ENCODE peak calls at places on chromosome 3, in four cellular contexts. G is heart left ventricle, M is DND-41, L is lower lobe of right lung. Y is an unnamed sample.

GRCh38 chr3:66138336-66139234 is 82.2 kb upstream of the SLC25A26 start:
- DNase-seq in G (peak; percentile 63), M (peak; percentile 15), L (no peak), Y (peak; percentile 77)

GRCh38 chr3:127693336-127693843 is 20.6 kb downstream of the ABTB1 start:
- DNase-seq in G (peak; percentile 13), M (no peak), L (peak; percentile 18), Y (no peak)

GRCh38 chr3:150349314-150350097 is 58.6 kb upstream of the TSC22D2 start:
- DNase-seq in G (peak; percentile 82), M (no peak), L (peak; percentile 68), Y (no peak)

GRCh38 chr3:43477600-43477999 is 144.2 kb downstream of the ANO10 start:
- DNase-seq in G (peak; percentile 61), M (no peak), L (peak; percentile 50), Y (no peak)

GRCh38 chr3:122777077-122777476 is 16.6 kb downstream of the HSPBAP1 start:
- DNase-seq in G (no peak), M (no peak), L (no peak), Y (no peak)

GRCh38 chr3:79515072-79515471 is 252.7 kb downstream of the ROBO1 start:
- DNase-seq in G (no peak), M (no peak), L (no peak), Y (no peak)

GRCh38 chr3:156218353-156218744 is 98.0 kb downstream of the KCNAB1 start:
- DNase-seq in G (no peak), M (no peak), L (no peak), Y (peak; percentile 88)

GRCh38 chr3:185981621-185982020 is 43.8 kb upstream of the TRA2B start:
- DNase-seq in G (no peak), M (no peak), L (no peak), Y (no peak)

GRCh38 chr3:191869738-191870418 is 408.9 kb downstream of the PYDC2 start:
- DNase-seq in G (no peak), M (no peak), L (no peak), Y (no peak)

GRCh38 chr3:193895409-193895808 is 240.5 kb upstream of the HES1 start:
- DNase-seq in G (no peak), M (no peak), L (no peak), Y (no peak)

GRCh38 chr3:31213869-31214486 is 318.7 kb upstream of the STT3B start:
- DNase-seq in G (no peak), M (peak; percentile 83), L (no peak), Y (no peak)

GRCh38 chr3:87867001-87867400 is 191.8 kb downstream of the CGGBP1 start:
- DNase-seq in G (no peak), M (no peak), L (no peak), Y (peak; percentile 13)

GRCh38 chr3:178823556-178824229 is 247.9 kb downstream of the ZMAT3 start:
- DNase-seq in G (no peak), M (no peak), L (no peak), Y (no peak)

GRCh38 chr3:98741121-98741716 is 21.9 kb upstream of the ST3GAL6 start:
- DNase-seq in G (no peak), M (no peak), L (no peak), Y (peak; percentile 21)

GRCh38 chr3:29453278-29453961 is 172.5 kb downstream of the RBMS3 start:
- DNase-seq in G (no peak), M (no peak), L (no peak), Y (peak; percentile 11)

GRCh38 chr3:100384735-100385134 is 16.2 kb downstream of the TOMM70 start:
- DNase-seq in G (no peak), M (no peak), L (no peak), Y (no peak)

GRCh38 chr3:67239362-67239761 is 241.3 kb downstream of the KBTBD8 start:
- DNase-seq in G (no peak), M (no peak), L (no peak), Y (no peak)

GRCh38 chr3:111831840-111832239 is 27.2 kb upstream of the PHLDB2 start:
- DNase-seq in G (no peak), M (peak; percentile 65), L (no peak), Y (no peak)

GRCh38 chr3:185421577-185422232 is 58.8 kb downstream of the MAP3K13 start:
- DNase-seq in G (no peak), M (no peak), L (no peak), Y (no peak)

GRCh38 chr3:178059124-178059523 is 477.1 kb upstream of the KCNMB2 start:
- DNase-seq in G (no peak), M (no peak), L (no peak), Y (peak; percentile 38)

GRCh38 chr3:185958626-185959025 is 20.8 kb upstream of the TRA2B start:
- DNase-seq in G (no peak), M (no peak), L (no peak), Y (no peak)

GRCh38 chr3:66023254-66023653 is 15.5 kb downstream of the MAGI1 start:
- DNase-seq in G (no peak), M (no peak), L (no peak), Y (no peak)

GRCh38 chr3:189563841-189564563 is 67.2 kb upstream of the TP63 start:
- DNase-seq in G (no peak), M (no peak), L (no peak), Y (peak; percentile 92)

GRCh38 chr3:123880998-123881561 is 3.1 kb downstream of the MYLK start:
- DNase-seq in G (no peak), M (no peak), L (no peak), Y (peak; percentile 50)

GRCh38 chr3:43247556-43248186 is 38.7 kb upstream of the SNRK start:
- DNase-seq in G (no peak), M (no peak), L (no peak), Y (no peak)

GRCh38 chr3:183966361-183966791 is 51.3 kb downstream of the ABCC5 start:
- DNase-seq in G (no peak), M (no peak), L (no peak), Y (no peak)

GRCh38 chr3:41532976-41533375 is 333.7 kb downstream of the CTNNB1 start:
- DNase-seq in G (no peak), M (no peak), L (no peak), Y (no peak)

GRCh38 chr3:144362126-144362525 is 390.5 kb downstream of the DIPK2A start:
- DNase-seq in G (no peak), M (no peak), L (no peak), Y (peak; percentile 21)

GRCh38 chr3:32450426-32450825 is 52.2 kb downstream of the CMTM6 start:
- DNase-seq in G (no peak), M (no peak), L (no peak), Y (no peak)

GRCh38 chr3:122299872-122300460 is 25.1 kb upstream of the CSTA start:
- DNase-seq in G (no peak), M (peak; percentile 62), L (no peak), Y (peak; percentile 55)

DNA sequence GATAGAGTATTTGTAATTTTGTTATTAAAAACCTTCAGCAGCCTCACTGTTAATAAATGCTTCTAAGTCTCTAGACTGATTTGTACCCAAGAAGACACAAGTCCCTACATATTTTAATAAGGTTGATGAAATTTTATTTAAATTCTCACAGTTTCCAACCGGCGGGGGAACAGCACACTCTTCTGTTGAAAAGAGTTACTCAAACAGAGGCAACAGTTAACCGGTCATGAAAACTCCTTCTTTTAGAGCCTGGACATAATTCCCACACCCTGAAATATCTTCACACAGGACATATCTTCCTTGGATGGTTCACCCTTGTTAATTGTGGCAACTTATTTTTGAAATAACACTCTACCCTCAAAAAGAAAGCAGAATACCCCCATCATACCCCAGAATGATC is 278.8 kb downstream of the FOXP1 start:
- DNase-seq in G (no peak), M (no peak), L (no peak), Y (no peak)
- TF ChIP-seq CTCF in G (peak; percentile 70), M (no peak), L (no peak), Y (no peak)

GRCh38 chr3:195004512-195005250 is 266.3 kb downstream of the XXYLT1 start:
- DNase-seq in G (no peak), M (no peak), L (no peak), Y (no peak)
- TF ChIP-seq CTCF in G (no peak), M (no peak), L (no peak), Y (no peak)

GRCh38 chr3:76044601-76045600 is 259.6 kb upstream of the ZNF717 start:
- DNase-seq in G (no peak), M (peak; percentile 23), L (no peak), Y (peak; percentile 47)
- TF ChIP-seq CTCF in G (peak; percentile 33), M (peak; percentile 62), L (peak; percentile 39), Y (peak; percentile 39)

GRCh38 chr3:14328422-14328821 is 74.0 kb upstream of the SLC6A6 start:
- DNase-seq in G (no peak), M (no peak), L (no peak), Y (no peak)
- TF ChIP-seq CTCF in G (no peak), M (no peak), L (no peak), Y (no peak)

GRCh38 chr3:15969874-15970640 is 172.3 kb upstream of the ANKRD28 start:
- DNase-seq in G (no peak), M (no peak), L (no peak), Y (no peak)
- TF ChIP-seq CTCF in G (no peak), M (no peak), L (no peak), Y (no peak)

DNA sequence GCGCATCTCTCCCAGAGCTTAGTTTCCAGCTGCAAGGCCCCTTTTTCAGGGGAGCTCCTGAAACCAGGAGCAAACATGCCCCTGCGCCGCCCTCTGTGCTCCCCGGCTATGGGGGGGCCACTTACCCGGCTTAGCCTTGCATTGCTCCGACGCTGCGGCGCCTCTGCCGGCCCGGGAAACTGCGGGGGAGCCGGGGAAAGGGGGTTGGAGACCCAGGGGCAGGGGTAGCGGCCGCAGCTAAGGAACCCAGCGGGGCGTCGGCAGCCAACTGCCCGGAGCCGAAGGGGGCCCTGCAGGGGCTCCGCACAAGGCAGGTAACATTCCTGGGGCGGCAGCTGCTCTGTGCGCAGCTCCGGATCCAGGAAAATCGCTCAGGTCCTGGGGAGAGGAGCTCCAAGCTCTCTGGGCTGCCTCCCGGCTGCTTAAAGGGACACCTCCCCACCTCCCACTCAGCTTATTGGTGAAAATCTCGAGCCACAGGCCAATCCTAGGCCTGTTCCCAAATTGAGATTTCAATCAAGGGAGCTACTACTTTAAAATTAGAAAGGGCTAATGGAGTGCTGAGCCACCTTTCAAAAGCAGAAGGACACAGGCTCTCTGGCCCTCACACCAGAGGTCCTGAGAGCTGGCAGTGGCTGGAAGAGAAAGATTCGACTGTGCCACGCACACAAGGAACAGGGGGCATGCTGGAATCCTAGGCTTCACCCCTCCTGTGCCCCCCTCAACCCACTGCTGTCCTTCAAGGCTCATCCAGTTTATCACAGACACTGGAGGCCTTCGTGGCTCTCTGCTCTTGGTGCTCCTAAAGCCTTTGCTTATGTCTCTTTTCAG is 42.7 kb upstream of the PRICKLE2 start:
- DNase-seq in G (peak; percentile 78), M (no peak), L (peak; percentile 54), Y (peak; percentile 75)
- TF ChIP-seq CTCF in G (no peak), M (no peak), L (no peak), Y (no peak)

DNA sequence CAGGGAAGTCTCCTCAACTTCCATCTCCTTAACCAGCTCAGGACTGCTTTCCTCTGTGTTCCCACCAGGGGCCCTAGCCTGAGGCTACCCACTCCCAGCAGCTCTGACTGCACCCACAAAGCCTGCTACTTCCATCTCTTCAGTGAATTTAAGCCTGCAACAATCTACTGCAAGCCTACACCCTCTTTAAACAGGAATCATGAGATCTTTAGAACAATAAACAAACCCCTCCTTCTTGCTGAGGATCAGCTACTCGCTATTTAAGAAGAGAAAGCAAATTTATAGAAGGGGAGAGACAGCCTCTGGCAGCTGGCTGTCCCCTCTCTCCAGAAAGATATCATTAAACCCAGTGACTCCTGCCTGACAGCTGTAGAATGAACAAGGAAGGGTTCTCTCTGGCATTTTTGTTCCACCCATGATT is 51.9 kb downstream of the ARHGAP31 start:
- DNase-seq in G (no peak), M (no peak), L (no peak), Y (no peak)
- TF ChIP-seq CTCF in G (no peak), M (no peak), L (no peak), Y (no peak)